ENCODE peak calls at places on chromosomes 4 and X, in four cellular contexts. J is tibial artery, U is cardiac muscle cell, Z is NT2/D1. C is an unnamed sample.
A peak's percentile ranks its signal among the peaks of the same experiment; 100 is the strongest.

GRCh38 chr4:8818063-8818881 is 53.4 kb downstream of the HMX1 start:
- DNase-seq in J (peak; percentile 11), Z (no peak), U (no peak), C (peak; percentile 28)

GRCh38 chr4:1770791-1771231 is 22.3 kb upstream of the FGFR3 start:
- DNase-seq in U (no peak), J (no peak), Z (no peak), C (peak; percentile 75)

GRCh38 chrX:9102956-9103355 is 69.0 kb upstream of the FAM9B start:
- DNase-seq in Z (no peak), U (no peak), J (no peak), C (no peak)

GRCh38 chrX:108347800-108348199 is 90.4 kb downstream of the COL4A6 start:
- DNase-seq in J (no peak), U (peak; percentile 7), Z (peak; percentile 58), C (peak; percentile 18)

GRCh38 chr4:54784188-54784671 is 126.5 kb downstream of the KIT start:
- DNase-seq in Z (no peak), J (peak; percentile 95), U (peak; percentile 60), C (no peak)

GRCh38 chr4:152983774-152984411 is 47.8 kb downstream of the FHDC1 start:
- DNase-seq in U (no peak), J (no peak), Z (no peak), C (no peak)

GRCh38 chr4:87465739-87466366 is 43.5 kb downstream of the NUDT9 start:
- DNase-seq in J (no peak), Z (no peak), U (peak; percentile 40), C (peak; percentile 16)

GRCh38 chr4:182862921-182863320 is 54.3 kb downstream of the DCTD start:
- DNase-seq in Z (no peak), J (no peak), U (no peak), C (peak; percentile 53)

GRCh38 chr4:169724251-169724650 is 33.5 kb downstream of the HPF1 start:
- DNase-seq in U (no peak), Z (peak; percentile 3), J (no peak), C (no peak)

GRCh38 chr4:165621983-165622382 is 243.2 kb downstream of the CPE start:
- DNase-seq in U (no peak), J (no peak), Z (no peak), C (no peak)

GRCh38 chr4:3035674-3036073 is 38.7 kb downstream of the HTT-AS start:
- DNase-seq in J (no peak), Z (no peak), U (no peak), C (no peak)

GRCh38 chr4:153383131-153383530 is 38.6 kb downstream of the MND1 start:
- DNase-seq in Z (no peak), U (no peak), J (no peak), C (no peak)

GRCh38 chr4:53928825-53929224 is 135.6 kb downstream of the CHIC2 start:
- DNase-seq in U (no peak), J (no peak), Z (no peak), C (no peak)

GRCh38 chr4:7186081-7186480 is 6.3 kb upstream of the SORCS2 start:
- DNase-seq in U (peak; percentile 42), J (peak; percentile 16), Z (no peak), C (peak; percentile 89)

GRCh38 chr4:173046818-173047217 is 121.8 kb upstream of the GALNT7 start:
- DNase-seq in Z (no peak), J (no peak), U (no peak), C (no peak)

GRCh38 chr4:124079174-124079780 is 633.3 kb downstream of the ANKRD50 start:
- DNase-seq in J (no peak), U (no peak), Z (no peak), C (no peak)

GRCh38 chr4:172868271-172868670 is 300.3 kb upstream of the GALNT7 start:
- DNase-seq in U (no peak), J (no peak), Z (no peak), C (no peak)

GRCh38 chr4:37066149-37066548 is 178.4 kb upstream of the NWD2 start:
- DNase-seq in U (no peak), J (no peak), Z (no peak), C (no peak)

GRCh38 chr4:168885416-168885815 is 124.6 kb downstream of the CBR4 start:
- DNase-seq in Z (no peak), U (no peak), J (no peak), C (no peak)

GRCh38 chrX:101460669-101461068 is 24.6 kb upstream of the ARMCX4 start:
- DNase-seq in Z (no peak), J (no peak), U (no peak), C (no peak)

GRCh38 chr4:161577604-161578301 is 586.0 kb downstream of the FSTL5 start:
- DNase-seq in U (no peak), J (no peak), Z (no peak), C (no peak)

GRCh38 chrX:103310592-103311400 is at the start of gene BEX2:
- DNase-seq in Z (peak; percentile 82), U (peak; percentile 92), J (peak; percentile 29), C (peak; percentile 87)

GRCh38 chr4:81030617-81031388 is at the start of gene BMP3:
- DNase-seq in J (no peak), Z (no peak), U (peak; percentile 50), C (peak; percentile 66)

GRCh38 chr4:8468746-8469535 is 28.4 kb downstream of the TRMT44 start:
- DNase-seq in J (no peak), Z (peak; percentile 65), U (peak; percentile 73), C (peak; percentile 96)

GRCh38 chr4:122728781-122729330 is 3.6 kb upstream of the BBS12 start:
- DNase-seq in U (peak; percentile 58), Z (no peak), J (no peak), C (no peak)

GRCh38 chr4:122731676-122732075 is 828 bp upstream of the BBS12 start:
- DNase-seq in J (no peak), Z (no peak), U (no peak), C (no peak)

GRCh38 chr4:122732329-122733026 is at the start of gene BBS12:
- DNase-seq in Z (peak; percentile 94), J (peak; percentile 99), U (peak; percentile 99), C (peak; percentile 96)

GRCh38 chr4:122739174-122739573 is 6.7 kb downstream of the BBS12 start:
- DNase-seq in U (no peak), J (no peak), Z (no peak), C (no peak)

DNA sequence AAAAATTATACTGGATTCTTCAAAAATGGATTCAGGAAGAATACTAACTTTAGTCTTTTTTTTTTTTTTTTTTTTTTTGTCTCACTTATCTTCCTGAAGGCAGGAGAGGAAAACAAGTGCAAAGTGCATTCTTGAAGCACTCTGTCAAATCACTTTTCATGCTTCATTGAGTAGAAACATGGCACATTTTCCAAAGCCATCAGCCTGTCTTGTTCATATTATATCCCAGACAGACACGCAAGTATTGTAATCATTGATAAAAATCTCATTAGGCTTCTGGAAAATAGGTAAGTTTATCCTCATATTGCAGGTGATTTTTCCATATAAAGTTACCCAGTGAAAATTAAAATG is 1.3 kb downstream of the BBS12 start:
- DNase-seq in Z (no peak), J (no peak), U (peak; percentile 13), C (no peak)
- H3K4me3 ChIP-seq in Z (no peak overlapping the region), J (no peak overlapping the region), U (peak overlapping the region; percentile 48), C (no peak overlapping the region)

DNA sequence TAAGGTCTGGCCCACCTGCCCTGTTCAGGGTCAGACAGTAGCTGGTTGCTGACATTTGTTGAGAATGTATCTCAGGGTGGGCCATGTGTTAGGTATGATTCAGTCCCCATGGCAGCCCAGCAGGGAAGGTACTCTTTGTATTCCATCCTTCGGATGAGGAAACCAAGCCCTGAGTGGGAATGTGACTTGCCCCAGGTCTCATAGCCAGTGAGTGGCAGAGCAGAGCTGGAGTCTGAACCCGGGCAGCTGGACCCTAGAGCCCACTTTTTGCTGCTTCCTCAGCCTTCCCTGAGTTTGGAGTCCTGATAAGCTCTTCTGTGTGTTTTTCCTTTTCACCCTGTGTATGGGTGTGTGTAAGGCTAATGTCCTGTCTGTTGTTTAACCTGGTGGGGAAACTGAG is 21.6 kb upstream of the UBA1 start:
- DNase-seq in Z (no peak), J (no peak), U (no peak), C (no peak)
- H3K36me3 ChIP-seq in Z (peaks cover 84% of the 10 kb centered on the region), J (peaks cover 78% of the 10 kb centered on the region), U (no peaks in the 10 kb centered on the region), C (peaks cover 8% of the 10 kb centered on the region)

GRCh38 chr4:129342820-129343219 is 246.9 kb downstream of the C4orf33 start:
- DNase-seq in J (no peak), Z (no peak), U (no peak), C (no peak)
- H3K4me3 ChIP-seq in J (no peak overlapping the region), Z (no peak overlapping the region), U (no peak overlapping the region), C (no peak overlapping the region)

DNA sequence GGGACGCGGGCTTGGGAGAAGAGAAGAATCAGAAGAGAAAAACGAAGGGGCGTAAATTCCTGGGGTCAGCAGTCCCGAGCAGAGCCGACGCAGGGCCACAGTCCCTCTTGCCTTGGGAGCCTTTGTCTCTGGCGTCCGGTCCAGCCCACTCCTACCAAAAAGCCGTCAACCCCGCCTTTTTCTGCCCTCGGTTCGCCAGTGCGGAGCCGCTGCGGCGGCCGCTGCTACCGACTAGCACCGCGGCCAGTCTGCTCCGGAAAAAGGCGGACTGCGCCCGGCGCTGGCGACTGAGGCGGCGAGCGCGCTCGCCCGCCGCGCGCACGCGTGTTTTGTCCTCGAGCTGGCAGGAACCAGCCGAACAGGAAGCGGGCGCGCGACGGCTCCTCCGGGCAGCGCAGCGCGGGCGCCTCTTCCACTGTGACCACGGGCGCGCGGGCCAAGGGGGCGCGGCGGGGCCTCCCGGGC is 502 bp downstream of the HNRNPDL start:
- DNase-seq in J (peak; percentile 32), U (peak; percentile 65), Z (no peak), C (no peak)
- H3K36me3 ChIP-seq in J (peaks cover 16% of the 10 kb centered on the region), U (peaks cover 26% of the 10 kb centered on the region), Z (peaks cover 62% of the 10 kb centered on the region), C (peaks cover 23% of the 10 kb centered on the region)

DNA sequence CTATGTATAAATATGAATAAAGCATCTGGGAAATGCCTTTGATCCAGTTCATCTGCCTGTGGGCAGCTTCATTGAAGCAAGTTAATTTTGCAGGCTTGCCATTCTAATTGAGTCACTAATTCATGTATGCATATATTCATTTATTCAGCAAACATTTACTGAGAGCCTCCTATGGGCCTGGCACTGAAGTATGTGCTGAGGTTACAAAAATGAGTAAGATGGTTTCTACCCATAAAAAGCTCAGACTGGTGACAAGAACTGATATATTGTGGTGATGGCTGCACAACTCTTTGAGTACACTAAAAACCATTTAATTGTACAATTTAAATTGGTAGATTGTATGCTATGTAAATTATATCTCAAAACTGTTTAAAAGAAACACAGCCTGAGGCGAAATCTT is 1.1 kb upstream of the MRPL1 start:
- DNase-seq in J (no peak), Z (no peak), U (no peak), C (no peak)
- H3K4me3 ChIP-seq in J (peak overlapping the region; percentile 65), Z (peak overlapping the region; percentile 78), U (peak overlapping the region; percentile 43), C (no peak overlapping the region)

GRCh38 chrX:57367649-57368048 is 81.1 kb downstream of the FAAH2 start:
- DNase-seq in Z (no peak), J (no peak), U (peak; percentile 1), C (no peak)

GRCh38 chrX:57364145-57364544 is 77.6 kb downstream of the FAAH2 start:
- DNase-seq in Z (no peak), U (no peak), J (no peak), C (no peak)

GRCh38 chrX:57366430-57366829 is 79.9 kb downstream of the FAAH2 start:
- DNase-seq in U (no peak), J (no peak), Z (no peak), C (no peak)

DNA sequence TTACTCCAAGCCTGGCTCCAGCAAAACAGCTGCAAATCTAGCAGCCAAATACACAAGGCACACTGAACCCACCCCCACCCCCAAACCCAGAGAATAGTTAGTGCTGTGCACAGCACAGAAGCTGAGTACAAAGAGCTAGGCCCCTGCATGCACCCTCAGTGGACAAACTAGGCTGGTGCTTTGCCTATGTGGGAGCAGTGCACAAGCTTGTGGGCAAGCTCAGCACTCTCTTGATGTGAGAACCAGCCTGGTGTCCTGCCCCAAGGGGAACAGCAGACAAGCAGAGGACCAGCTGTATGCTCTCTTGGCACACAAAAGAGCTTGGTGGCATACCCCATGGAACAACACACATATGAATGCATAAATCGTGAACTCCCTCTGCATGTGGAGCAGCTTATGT is 81.7 kb downstream of the FAAH2 start:
- DNase-seq in U (no peak), J (no peak), Z (no peak), C (no peak)
- H3K36me3 ChIP-seq in U (no peaks in the 10 kb centered on the region), J (no peaks in the 10 kb centered on the region), Z (no peaks in the 10 kb centered on the region), C (no peaks in the 10 kb centered on the region)

GRCh38 chr4:139557506-139558110 is 1.6 kb upstream of the SETD7 start:
- DNase-seq in U (no peak), J (no peak), Z (no peak), C (peak; percentile 54)
- H3K4me3 ChIP-seq in U (peak overlapping the region; percentile 71), J (peak overlapping the region; percentile 98), Z (peak overlapping the region; percentile 79), C (peak overlapping the region; percentile 87)

C was measured in H7.